ENCODE peak calls at places on chromosomes 12 and 14, in six cellular contexts. N is GM10248, R is cardiac fibroblast, S is lung, K is GM13976, E is lower leg skin. Z is an unnamed sample.

GRCh38 chr12:1297206-1297605 is 297.2 kb downstream of the FBXL14 start:
- DNase-seq in R (no peak), N (no peak), K (no peak), E (no peak), S (no peak), Z (no peak)

GRCh38 chr12:4648099-4648498 is 752 bp downstream of the AKAP3 start:
- DNase-seq in S (no peak), N (no peak), K (no peak), R (peak; percentile 10), E (no peak), Z (no peak)

GRCh38 chr14:20440882-20441281 is 4.9 kb upstream of the KLHL33 start:
- DNase-seq in R (no peak), E (no peak), S (no peak), N (no peak), K (no peak), Z (no peak)

GRCh38 chr14:53278602-53279506 is 125.7 kb upstream of the DDHD1 start:
- DNase-seq in N (no peak), R (peak; percentile 24), E (no peak), S (no peak), K (no peak), Z (peak; percentile 89)

GRCh38 chr12:79782197-79782890 is 91.6 kb upstream of the PAWR start:
- DNase-seq in S (no peak), N (no peak), R (peak; percentile 68), K (no peak), E (no peak), Z (no peak)

GRCh38 chr12:121939190-121939589 is 20.8 kb downstream of the CFAP251 start:
- DNase-seq in N (no peak), R (no peak), E (no peak), S (no peak), K (no peak), Z (peak; percentile 81)

GRCh38 chr14:86510503-86510902 is 980.6 kb downstream of the FLRT2 start:
- DNase-seq in R (peak; percentile 73), E (no peak), N (no peak), K (no peak), S (no peak), Z (no peak)

GRCh38 chr12:19048943-19049342 is 80.6 kb upstream of the PLEKHA5 start:
- DNase-seq in R (no peak), E (no peak), K (no peak), S (no peak), N (no peak), Z (peak; percentile 4)

GRCh38 chr14:35964736-35965135 is 138.6 kb downstream of the BRMS1L start:
- DNase-seq in K (no peak), E (no peak), N (no peak), R (no peak), S (no peak), Z (no peak)

GRCh38 chr14:35959835-35960234 is 133.7 kb downstream of the BRMS1L start:
- DNase-seq in K (no peak), E (no peak), S (no peak), R (no peak), N (no peak), Z (peak; percentile 6)

GRCh38 chr14:35965425-35965824 is 139.3 kb downstream of the BRMS1L start:
- DNase-seq in E (no peak), K (no peak), R (no peak), S (no peak), N (no peak), Z (no peak)

GRCh38 chr14:35961697-35962274 is 135.6 kb downstream of the BRMS1L start:
- DNase-seq in K (no peak), R (no peak), N (no peak), E (no peak), S (no peak), Z (no peak)

GRCh38 chr14:35963209-35963608 is 137.1 kb downstream of the BRMS1L start:
- DNase-seq in K (peak; percentile 18), R (no peak), E (no peak), S (no peak), N (no peak), Z (peak; percentile 46)
- TF ChIP-seq CTCF in K (no peak), R (no peak), E (no peak), S (no peak), N (peak; percentile 21), Z (peak; percentile 35)

GRCh38 chr12:11827096-11827841 is 177.8 kb downstream of the ETV6 start:
- DNase-seq in R (no peak), K (no peak), N (no peak), S (no peak), E (peak; percentile 76), Z (peak; percentile 29)
- TF ChIP-seq CTCF in R (no peak), K (no peak), N (no peak), S (no peak), E (no peak), Z (no peak)

DNA sequence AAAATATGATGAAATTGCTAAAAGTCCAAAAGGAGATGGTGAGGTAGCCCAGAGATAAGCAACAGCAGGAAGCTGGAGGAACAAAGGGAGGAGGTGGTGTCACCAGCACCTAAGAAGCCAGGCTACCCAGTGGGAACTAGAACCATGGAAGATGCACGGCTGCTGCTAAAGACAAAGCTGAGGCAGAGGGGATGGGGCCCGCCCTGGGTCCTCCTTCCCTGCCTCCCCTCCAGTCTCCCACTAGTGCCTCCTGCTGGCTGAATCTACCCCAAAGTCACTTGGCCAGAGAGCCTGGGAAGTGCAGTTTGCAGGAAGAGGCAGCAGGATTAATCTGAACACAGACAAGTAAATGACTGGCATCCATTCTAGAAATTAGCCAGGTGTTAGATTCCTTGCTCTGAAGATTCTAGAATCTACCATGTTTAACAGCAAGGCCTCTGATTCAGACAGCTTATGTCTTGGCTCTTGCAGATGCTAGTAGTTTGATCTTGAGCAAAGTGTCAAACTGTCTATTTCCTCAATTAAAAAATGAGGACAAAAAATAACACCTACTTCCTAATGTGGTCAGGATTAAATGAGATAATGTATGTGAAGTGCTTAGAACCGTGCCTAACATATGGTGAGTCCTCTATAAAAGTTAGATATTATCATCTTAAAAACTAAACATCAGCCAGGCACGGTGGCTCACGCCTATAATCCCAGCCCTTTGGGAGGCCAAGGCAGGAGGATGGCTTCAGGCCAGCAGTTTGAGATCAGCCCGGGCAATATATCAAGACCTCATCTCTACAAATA is 5.9 kb upstream of the LRP10 start:
- DNase-seq in R (no peak), E (no peak), K (no peak), N (no peak), S (no peak), Z (no peak)
- TF ChIP-seq CTCF in R (peak; percentile 41), E (no peak), K (no peak), N (no peak), S (no peak), Z (peak; percentile 13)

DNA sequence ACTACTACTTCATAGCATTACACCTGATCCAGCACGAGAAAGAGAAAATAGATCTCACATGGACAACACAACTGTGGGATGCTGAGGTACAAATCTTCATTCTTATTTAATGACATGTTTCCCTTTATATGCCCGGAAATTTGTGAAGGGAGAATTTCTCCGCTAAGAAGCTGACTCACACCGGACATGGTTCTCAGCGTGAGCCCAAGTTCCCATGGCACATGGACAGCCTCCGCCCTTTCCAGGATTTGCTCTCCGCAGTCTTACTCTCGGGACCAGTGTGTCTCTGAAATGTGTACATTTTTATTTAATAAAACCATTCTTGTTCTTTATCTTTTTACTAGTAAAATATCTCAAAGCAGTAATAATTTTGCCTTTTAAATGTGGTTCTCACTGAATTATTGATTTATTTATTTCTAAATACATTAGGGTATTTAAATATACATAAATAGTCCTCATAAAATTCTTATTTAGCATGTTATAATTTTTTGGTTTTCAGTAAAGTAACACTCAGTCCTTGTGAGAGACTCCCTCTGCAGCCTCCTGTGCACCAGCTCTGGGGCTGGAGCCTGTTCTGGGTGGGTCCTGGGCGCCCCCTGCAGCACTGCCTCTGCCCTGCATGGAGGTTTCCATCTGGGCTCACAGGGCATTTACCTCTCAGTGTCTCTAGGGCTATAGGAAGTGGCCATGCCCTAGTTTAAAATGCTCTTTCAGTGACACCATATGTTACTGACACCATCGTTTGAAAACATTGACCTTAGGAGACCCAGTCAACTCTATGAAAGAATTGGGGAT is 1155.0 kb downstream of the TMEM121 start:
- DNase-seq in S (no peak), N (no peak), K (no peak), E (no peak), R (no peak), Z (no peak)
- TF ChIP-seq CTCF in S (no peak), N (no peak), K (no peak), E (no peak), R (no peak), Z (no peak)

GRCh38 chr14:93073833-93074769 is 41.6 kb downstream of the ITPK1 start:
- DNase-seq in R (peak; percentile 67), N (no peak), K (no peak), E (no peak), S (peak; percentile 54), Z (peak; percentile 41)
- TF ChIP-seq CTCF in R (no peak), N (no peak), K (no peak), E (no peak), S (no peak), Z (no peak)

GRCh38 chr12:77615331-77615730 is 215.4 kb upstream of the NAV3 start:
- DNase-seq in N (no peak), S (no peak), R (peak; percentile 2), K (no peak), E (no peak), Z (peak; percentile 64)
- TF ChIP-seq CTCF in N (no peak), S (no peak), R (no peak), K (no peak), E (no peak), Z (peak; percentile 70)

DNA sequence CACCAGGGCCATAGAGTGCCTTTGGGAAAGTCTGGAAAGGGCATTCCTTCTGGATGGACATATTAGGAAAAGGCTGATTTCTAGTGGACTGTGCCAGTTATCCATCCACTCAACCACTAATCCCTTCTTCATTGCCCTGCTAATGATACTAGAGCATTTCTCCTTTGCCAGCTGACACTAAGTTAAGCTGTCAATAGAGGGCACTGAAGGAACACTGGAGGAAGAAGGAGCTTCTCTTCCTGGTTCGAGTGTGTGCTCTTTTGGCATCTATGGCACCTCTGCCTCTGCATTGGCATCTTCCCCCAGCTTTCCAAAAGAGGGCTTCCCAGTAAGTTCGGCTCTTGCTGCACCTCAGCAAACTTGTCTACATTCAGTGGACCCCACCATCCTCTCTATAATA is 165.4 kb downstream of the DERA start:
- DNase-seq in N (peak; percentile 18), K (peak; percentile 18), E (no peak), S (no peak), R (peak; percentile 47), Z (peak; percentile 63)
- TF ChIP-seq CTCF in N (peak; percentile 41), K (peak; percentile 39), E (no peak), S (no peak), R (peak; percentile 37), Z (peak; percentile 77)

GRCh38 chr14:94707494-94707893 is 62.4 kb downstream of the GSC start:
- DNase-seq in R (no peak), S (no peak), N (no peak), K (no peak), E (no peak), Z (no peak)
- TF ChIP-seq CTCF in R (peak; percentile 6), S (no peak), N (no peak), K (no peak), E (no peak), Z (no peak)

Z was measured in epithelial cell of esophagus.